ENCODE peak calls at places on chromosomes 12 and 14, in four cellular contexts. W is H54, Q is A549, S is body of pancreas. J is an unnamed sample.

GRCh38 chr12:15629108-15629507 is 160.1 kb downstream of the EPS8 start:
- DNase-seq in W (peak), Q (peak), S (peak), J (no peak)

GRCh38 chr12:117526756-117527479 is 165.5 kb upstream of the NOS1 start:
- DNase-seq in W (no peak), Q (no peak), S (no peak), J (no peak)

GRCh38 chr14:94594441-94594840 is 13.2 kb downstream of the SERPINA5 start:
- DNase-seq in W (no peak), Q (no peak), S (no peak), J (no peak)

GRCh38 chr12:128387811-128388422 is 120.9 kb downstream of the TMEM132C start:
- DNase-seq in W (peak), Q (peak), S (peak), J (peak)

GRCh38 chr14:45810152-45810872 is 557.3 kb upstream of the MIS18BP1 start:
- DNase-seq in W (no peak), Q (no peak), S (no peak), J (peak)

GRCh38 chr12:76024942-76025600 is 6.5 kb downstream of the PHLDA1 start:
- DNase-seq in W (no peak), Q (peak), S (no peak), J (no peak)

GRCh38 chr14:102565331-102565887 is 27.0 kb upstream of the RCOR1 start:
- DNase-seq in W (no peak), Q (no peak), S (no peak), J (no peak)

GRCh38 chr14:99257673-99258221 is 14.2 kb downstream of the BCL11B start:
- DNase-seq in W (no peak), Q (no peak), S (no peak), J (no peak)

GRCh38 chr12:60394680-60395079 is 798.9 kb downstream of the SLC16A7 start:
- DNase-seq in W (peak), Q (no peak), S (no peak), J (no peak)

GRCh38 chr14:103354141-103354540 is 20.1 kb downstream of the EIF5 start:
- DNase-seq in W (no peak), Q (no peak), S (no peak), J (no peak)

GRCh38 chr14:77902806-77903205 is 102.9 kb downstream of the ADCK1 start:
- DNase-seq in W (no peak), Q (no peak), S (no peak), J (no peak)

GRCh38 chr12:32964981-32965585 is 68.5 kb upstream of the PKP2 start:
- DNase-seq in W (no peak), Q (no peak), S (no peak), J (no peak)

GRCh38 chr12:123097521-123098084 is 53.3 kb downstream of the PITPNM2 start:
- DNase-seq in W (no peak), Q (no peak), S (no peak), J (no peak)

GRCh38 chr12:124915249-124916236 is 1.1 kb upstream of the UBC start:
- DNase-seq in W (no peak), Q (no peak), S (peak), J (no peak)

GRCh38 chr12:39619316-39619659 is 315 bp downstream of the ABCD2 start:
- DNase-seq in W (no peak), Q (no peak), S (no peak), J (no peak)

GRCh38 chr14:67618617-67619063 is 1.1 kb upstream of the ARG2 start:
- DNase-seq in W (peak), Q (peak), S (no peak), J (peak)

GRCh38 chr12:13124661-13125505 is 21.4 kb upstream of the GSG1 start:
- DNase-seq in W (peak), Q (no peak), S (no peak), J (no peak)

GRCh38 chr14:89731534-89731933 is 223.0 kb downstream of the EFCAB11 start:
- DNase-seq in W (no peak), Q (no peak), S (no peak), J (no peak)

GRCh38 chr12:53623526-53623925 is 2.7 kb downstream of the ATF7 start:
- DNase-seq in W (no peak), Q (no peak), S (no peak), J (no peak)

GRCh38 chr14:104827173-104828055 is 26.5 kb downstream of the ZBTB42 start:
- DNase-seq in W (no peak), Q (peak), S (peak), J (peak)

GRCh38 chr12:68781728-68782127 is 26.2 kb upstream of the MDM2 start:
- DNase-seq in W (no peak), Q (no peak), S (no peak), J (no peak)

GRCh38 chr14:61470954-61471279 is 149.5 kb downstream of the PRKCH start:
- DNase-seq in W (no peak), Q (no peak), S (peak), J (no peak)

GRCh38 chr12:125804660-125805059 is 739.4 kb downstream of the AACS start:
- DNase-seq in W (no peak), Q (no peak), S (no peak), J (no peak)

GRCh38 chr14:81137316-81137715 is 83.4 kb downstream of the GTF2A1 start:
- DNase-seq in W (peak), Q (peak), S (no peak), J (no peak)

GRCh38 chr12:57883700-57884099 is 37.2 kb upstream of the CTDSP2 start:
- DNase-seq in W (no peak), Q (no peak), S (no peak), J (no peak)

GRCh38 chr14:105393151-105393550 is 5.2 kb upstream of the TEX22 start:
- DNase-seq in W (no peak), Q (no peak), S (no peak), J (no peak)

GRCh38 chr14:84789012-84789411 is 740.9 kb upstream of the FLRT2 start:
- DNase-seq in W (no peak), Q (no peak), S (no peak), J (no peak)

GRCh38 chr12:3685813-3686212 is 67.1 kb downstream of the CRACR2A start:
- DNase-seq in W (no peak), Q (no peak), S (no peak), J (no peak)

GRCh38 chr12:11815397-11815796 is 165.9 kb downstream of the ETV6 start:
- DNase-seq in W (no peak), Q (no peak), S (no peak), J (no peak)

GRCh38 chr14:49930720-49931119 is 37.8 kb downstream of the ARF6 start:
- DNase-seq in W (no peak), Q (no peak), S (no peak), J (no peak)

DNA sequence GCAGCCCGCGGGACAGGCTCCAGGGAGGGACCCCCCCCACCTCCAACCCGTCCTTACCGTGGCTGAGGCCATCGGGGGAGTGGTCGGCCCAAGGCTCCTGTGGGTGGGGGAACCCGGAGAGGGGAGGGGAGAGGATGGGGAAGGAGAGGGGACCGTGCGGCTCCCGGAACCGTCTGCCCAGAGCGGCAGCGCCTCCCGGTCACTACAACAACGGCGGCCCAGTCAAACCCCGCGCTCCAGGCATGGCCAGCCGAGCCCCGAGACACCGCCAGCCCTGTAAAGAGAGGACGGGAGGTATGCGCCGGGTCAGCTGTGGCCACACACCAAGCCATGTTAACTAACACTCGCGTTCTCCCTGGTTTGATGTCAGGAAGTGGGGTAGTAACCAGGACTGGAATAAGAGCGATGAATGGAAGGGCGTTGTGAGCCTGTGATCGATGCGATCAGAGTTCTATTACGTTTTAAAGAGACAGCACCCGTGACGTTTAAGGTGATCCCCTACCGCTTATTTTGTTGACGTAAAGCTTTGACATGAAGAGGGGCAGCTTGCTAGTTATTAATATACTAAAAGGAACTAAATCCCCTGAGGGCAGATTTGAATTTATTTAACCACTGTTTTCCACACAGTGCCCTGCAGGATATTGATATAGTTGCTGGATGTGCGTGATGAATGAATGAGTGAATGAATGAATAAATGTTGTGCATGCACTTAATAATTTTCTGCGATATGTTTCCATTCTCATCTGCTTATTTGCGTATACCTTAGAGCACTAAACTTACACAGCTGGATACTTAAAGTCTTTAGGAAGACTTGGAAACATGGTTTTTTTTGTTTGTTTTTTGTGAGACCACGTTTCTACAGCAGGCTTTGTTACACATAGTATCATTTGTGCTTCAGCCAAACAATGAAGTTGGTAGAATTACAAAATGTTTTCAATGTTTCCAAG is at the start of gene POC1B:
- DNase-seq in W (peak), Q (peak), S (peak), J (peak)
- TF ChIP-seq POLR2A in W (no peak), Q (peak), S (peak), J (no peak)

GRCh38 chr14:66508846-66509621 is 1.1 kb downstream of the GPHN start:
- DNase-seq in W (peak), Q (peak), S (peak), J (peak)
- TF ChIP-seq POLR2A in W (no peak), Q (no peak), S (peak), J (no peak)

GRCh38 chr14:63852817-63853730 is at the start of gene SYNE2:
- DNase-seq in W (peak), Q (peak), S (peak), J (peak)
- TF ChIP-seq POLR2A in W (peak), Q (peak), S (peak), J (no peak)

GRCh38 chr14:37595809-37596595 is 573 bp downstream of the TTC6 start:
- DNase-seq in W (no peak), Q (peak), S (peak), J (no peak)
- TF ChIP-seq POLR2A in W (no peak), Q (peak), S (no peak), J (no peak)

GRCh38 chr12:107921062-107921461 is 146.6 kb downstream of the ASCL4 start:
- DNase-seq in W (no peak), Q (no peak), S (no peak), J (no peak)
- TF ChIP-seq POLR2A in W (no peak), Q (no peak), S (no peak), J (no peak)

GRCh38 chr12:109961201-109961600 is 35.0 kb downstream of the GIT2 start:
- DNase-seq in W (no peak), Q (no peak), S (no peak), J (no peak)

GRCh38 chr12:109962388-109962787 is 33.8 kb downstream of the GIT2 start:
- DNase-seq in W (no peak), Q (no peak), S (no peak), J (no peak)

GRCh38 chr12:109959411-109960093 is 36.6 kb downstream of the GIT2 start:
- DNase-seq in W (no peak), Q (no peak), S (no peak), J (no peak)

GRCh38 chr12:109961612-109962011 is 34.6 kb downstream of the GIT2 start:
- DNase-seq in W (no peak), Q (no peak), S (no peak), J (no peak)

GRCh38 chr12:109958374-109958773 is 37.8 kb downstream of the GIT2 start:
- DNase-seq in W (no peak), Q (no peak), S (no peak), J (no peak)
- TF ChIP-seq POLR2A in W (no peak), Q (no peak), S (no peak), J (no peak)

GRCh38 chr12:50403001-50403440 is 2.3 kb downstream of the LARP4 start:
- DNase-seq in W (no peak), Q (no peak), S (no peak), J (no peak)
- TF ChIP-seq POLR2A in W (no peak), Q (no peak), S (no peak), J (no peak)

DNA sequence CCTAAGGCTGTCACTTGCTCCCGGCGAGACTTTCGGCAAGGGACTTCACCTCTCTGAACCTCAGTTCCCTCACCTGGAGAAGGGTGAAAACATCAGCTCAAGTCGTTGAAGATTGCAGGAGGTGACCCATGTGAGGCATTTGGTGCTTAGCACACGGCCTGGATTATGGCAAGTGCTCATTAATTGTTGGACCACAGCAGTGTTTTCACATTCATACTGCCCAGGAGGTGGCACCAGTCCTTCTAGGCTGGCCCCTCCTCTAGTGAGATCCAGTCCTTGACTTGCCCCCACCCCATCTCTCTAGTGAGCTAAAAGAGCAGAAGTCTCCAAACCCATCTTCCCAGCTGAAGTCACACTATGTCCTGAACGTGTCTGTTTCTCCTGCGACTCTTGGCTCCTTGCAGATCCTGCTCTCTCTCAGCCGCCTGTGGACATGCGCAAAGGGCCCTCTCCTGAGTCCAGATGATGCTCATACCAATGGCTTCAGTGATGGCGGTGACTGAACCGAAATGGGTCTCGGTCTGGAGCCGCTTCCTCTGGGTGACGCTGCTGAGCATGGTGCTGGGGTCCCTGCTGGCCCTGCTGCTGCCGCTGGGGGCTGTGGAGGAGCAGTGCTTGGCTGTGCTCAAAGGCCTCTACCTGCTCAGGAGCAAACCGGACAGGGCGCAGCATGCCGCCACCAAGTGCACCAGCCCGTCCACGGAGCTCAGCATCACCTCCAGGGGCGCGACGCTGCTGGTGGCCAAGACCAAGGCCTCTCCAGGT is 1.6 kb downstream of the FICD start:
- DNase-seq in W (no peak), Q (no peak), S (no peak), J (no peak)
- TF ChIP-seq POLR2A in W (no peak), Q (no peak), S (no peak), J (no peak)

J was measured in GM12891.